ENCODE peak calls at places on chromosomes 6 and 20, in eight cellular contexts. Z is foreskin fibroblast, H is B cell, R is A549, I is bronchial epithelial cell, J is upper lobe of right lung, S is thyroid gland, E is GM23338. B is an unnamed sample.
A peak's percentile ranks its signal among the peaks of the same experiment; 100 is the strongest.

GRCh38 chr20:32465092-32465900 is 107.2 kb downstream of the ASXL1 start:
- DNase-seq in Z (peak; percentile 77), H (no peak), R (peak; percentile 53), I (no peak), J (peak; percentile 88), S (peak; percentile 38), E (no peak), B (peak; percentile 62)

GRCh38 chr6:42970859-42971612 is 7.9 kb downstream of the PEX6 start:
- DNase-seq in Z (no peak), H (no peak), R (no peak), I (peak; percentile 56), J (no peak), S (no peak), E (no peak), B (peak; percentile 42)

GRCh38 chr6:119350202-119351004 is 842 bp upstream of the MAN1A1 start:
- DNase-seq in Z (peak; percentile 45), H (no peak), R (no peak), I (peak; percentile 50), J (no peak), S (no peak), E (peak; percentile 31), B (peak; percentile 37)

GRCh38 chr20:50475879-50476292 is 34.3 kb upstream of the PTPN1 start:
- DNase-seq in Z (peak; percentile 68), H (no peak), R (peak; percentile 46), I (peak; percentile 59), J (no peak), S (peak; percentile 22), E (no peak), B (peak; percentile 43)

GRCh38 chr6:152225231-152225934 is 411.8 kb downstream of the SYNE1 start:
- DNase-seq in Z (no peak), H (no peak), R (no peak), I (no peak), J (no peak), S (no peak), E (no peak), B (no peak)

GRCh38 chr6:32825966-32826365 is 9.2 kb upstream of the HLA-DOB start:
- DNase-seq in Z (peak; percentile 68), H (no peak), R (no peak), I (peak; percentile 68), J (no peak), S (no peak), E (peak; percentile 68), B (peak; percentile 69)

GRCh38 chr6:30917487-30917886 is 3.4 kb downstream of the VARS2 start:
- DNase-seq in Z (no peak), H (no peak), R (no peak), I (no peak), J (no peak), S (no peak), E (no peak), B (no peak)

GRCh38 chr20:17808782-17809181 is 109.0 kb downstream of the BANF2 start:
- DNase-seq in Z (no peak), H (no peak), R (no peak), I (no peak), J (no peak), S (no peak), E (no peak), B (no peak)

GRCh38 chr6:13272131-13273046 is 55.9 kb downstream of the TBC1D7 start:
- DNase-seq in Z (no peak), H (peak; percentile 70), R (no peak), I (no peak), J (peak; percentile 84), S (peak; percentile 14), E (no peak), B (no peak)

GRCh38 chr6:125231133-125231532 is 70.6 kb downstream of the HDDC2 start:
- DNase-seq in Z (no peak), H (no peak), R (no peak), I (no peak), J (no peak), S (no peak), E (no peak), B (no peak)

GRCh38 chr20:44271915-44272663 is 25.0 kb downstream of the GDAP1L1 start:
- DNase-seq in Z (no peak), H (no peak), R (no peak), I (no peak), J (no peak), S (no peak), E (peak; percentile 77), B (no peak)

GRCh38 chr20:34983089-34983820 is 27.6 kb downstream of the MYH7B start:
- DNase-seq in Z (no peak), H (no peak), R (no peak), I (no peak), J (no peak), S (no peak), E (no peak), B (no peak)

GRCh38 chr6:168035098-168035660 is 37.7 kb downstream of the KIF25 start:
- DNase-seq in Z (peak; percentile 42), H (no peak), R (peak; percentile 41), I (no peak), J (peak; percentile 76), S (peak; percentile 36), E (peak; percentile 94), B (peak; percentile 43)

GRCh38 chr20:51440589-51440988 is 101.9 kb downstream of the NFATC2 start:
- DNase-seq in Z (no peak), H (peak; percentile 41), R (no peak), I (no peak), J (no peak), S (no peak), E (no peak), B (no peak)

GRCh38 chr6:311679-312220 is 19.5 kb downstream of the DUSP22 start:
- DNase-seq in Z (no peak), H (no peak), R (no peak), I (no peak), J (no peak), S (no peak), E (no peak), B (no peak)

GRCh38 chr6:100116409-100117194 is 122.6 kb upstream of the MCHR2 start:
- DNase-seq in Z (peak; percentile 65), H (no peak), R (peak; percentile 23), I (peak; percentile 60), J (no peak), S (peak; percentile 37), E (peak; percentile 88), B (peak; percentile 74)

GRCh38 chr6:13866291-13866690 is 51.9 kb upstream of the MCUR1 start:
- DNase-seq in Z (no peak), H (no peak), R (no peak), I (no peak), J (no peak), S (no peak), E (no peak), B (no peak)

GRCh38 chr20:9884061-9884460 is 45.2 kb upstream of the PAK5 start:
- DNase-seq in Z (no peak), H (no peak), R (no peak), I (peak; percentile 17), J (no peak), S (no peak), E (peak; percentile 53), B (peak; percentile 24)
- TF ChIP-seq CTCF in Z (peak; percentile 7), H (no peak), R (peak; percentile 43), I (peak; percentile 47), J (no peak), S (no peak), E (peak; percentile 64), B (peak; percentile 57)

DNA sequence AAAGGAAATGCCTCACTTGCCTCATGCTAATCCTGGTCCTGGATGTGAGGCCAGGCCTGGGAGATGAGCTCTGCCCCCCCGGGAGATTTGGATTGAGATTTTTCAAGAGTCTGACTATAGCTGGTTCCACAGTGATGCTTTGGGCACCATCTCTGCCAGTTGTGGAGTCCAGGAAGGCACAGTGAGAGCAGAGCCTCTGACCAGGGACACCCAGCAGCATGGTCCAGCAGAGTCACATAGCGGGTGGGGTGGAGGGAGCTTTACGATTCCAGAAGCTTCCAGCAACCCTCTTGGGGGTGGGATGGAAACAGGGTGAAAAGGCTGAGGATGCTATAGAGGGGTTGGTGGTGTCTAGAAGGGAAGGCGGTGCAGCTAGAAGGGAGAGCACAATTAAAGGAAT is 8.7 kb downstream of the SLC32A1 start:
- DNase-seq in Z (no peak), H (no peak), R (no peak), I (no peak), J (no peak), S (no peak), E (no peak), B (no peak)
- TF ChIP-seq CTCF in Z (no peak), H (no peak), R (no peak), I (no peak), J (no peak), S (no peak), E (no peak), B (no peak)

GRCh38 chr6:134317471-134318131 is at the start of gene SGK1:
- DNase-seq in Z (no peak), H (peak; percentile 21), R (no peak), I (peak; percentile 56), J (no peak), S (peak; percentile 74), E (peak; percentile 81), B (peak; percentile 55)
- TF ChIP-seq CTCF in Z (no peak), H (no peak), R (no peak), I (no peak), J (no peak), S (no peak), E (no peak), B (peak; percentile 25)

DNA sequence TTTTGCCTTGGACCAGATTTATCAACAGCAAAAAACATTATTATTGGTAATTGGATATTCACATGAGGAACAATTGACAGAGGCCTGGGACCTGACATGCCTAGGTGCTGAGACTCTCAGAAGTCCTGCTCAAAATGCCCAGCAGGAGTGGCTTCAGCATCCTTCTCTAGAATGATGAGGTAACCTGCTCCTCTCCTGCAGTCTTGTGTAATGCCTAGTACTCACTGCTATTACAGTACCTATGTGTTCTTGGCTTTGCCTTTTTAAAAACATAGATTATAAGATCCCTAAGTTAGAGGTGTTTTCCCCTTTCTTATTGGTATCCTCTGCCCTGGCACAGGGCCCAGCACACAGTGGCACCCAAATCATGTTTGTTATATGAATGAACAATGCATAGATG is 230.9 kb downstream of the PKHD1 start:
- DNase-seq in Z (no peak), H (no peak), R (no peak), I (no peak), J (no peak), S (no peak), E (no peak), B (no peak)
- TF ChIP-seq CTCF in Z (no peak), H (no peak), R (no peak), I (no peak), J (no peak), S (no peak), E (no peak), B (no peak)

DNA sequence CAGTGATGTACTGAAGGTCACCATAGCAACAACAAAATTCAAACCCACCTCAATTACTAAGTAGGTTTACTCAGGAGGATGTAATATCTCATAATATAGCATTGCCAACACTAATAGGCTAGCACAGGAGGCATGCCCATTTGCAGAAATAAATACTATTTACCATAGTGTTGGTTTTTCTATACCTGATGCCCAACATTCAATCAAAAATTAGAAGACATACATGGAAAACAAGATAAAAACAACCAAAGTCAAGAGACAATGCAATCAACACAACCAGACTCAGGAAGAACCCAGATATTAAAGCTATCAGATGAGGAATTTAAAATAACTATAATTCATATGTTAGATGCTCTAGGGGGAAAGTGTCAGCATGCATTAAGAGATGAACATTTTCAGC is 14.3 kb upstream of the TXNDC5 start:
- DNase-seq in Z (no peak), H (no peak), R (no peak), I (no peak), J (no peak), S (no peak), E (no peak), B (no peak)
- TF ChIP-seq CTCF in Z (no peak), H (no peak), R (no peak), I (no peak), J (no peak), S (no peak), E (no peak), B (no peak)

GRCh38 chr6:11013671-11014070 is 30.4 kb downstream of the ELOVL2 start:
- DNase-seq in Z (no peak), H (no peak), R (no peak), I (no peak), J (no peak), S (no peak), E (peak; percentile 66), B (no peak)
- TF ChIP-seq CTCF in Z (no peak), H (no peak), R (no peak), I (no peak), J (no peak), S (no peak), E (peak; percentile 43), B (no peak)